ENCODE peak calls at places on chromosome 12, in nine cellular contexts. One of them, this sample, is unnamed.

GRCh38 chr12:88393017-88393767 is 187.1 kb downstream of the KITLG start:
- DNase-seq in GM23338: peak
- DNase-seq in OCI-LY7: peak
- DNase-seq in neural progenitor cell: peak
- DNase-seq in PC-3: peak
- DNase-seq in GM23248: peak
- DNase-seq in HCT116: peak
- DNase-seq in MM.1S: peak
- DNase-seq in SK-N-SH: peak
- DNase-seq in this sample: peak

GRCh38 chr12:47023311-47023710 is 56.1 kb upstream of the PCED1B start:
- DNase-seq in PC-3: no peak
- DNase-seq in SK-N-SH: no peak
- DNase-seq in MM.1S: no peak
- DNase-seq in GM23338: no peak
- DNase-seq in GM23248: no peak
- DNase-seq in neural progenitor cell: no peak
- DNase-seq in OCI-LY7: no peak
- DNase-seq in HCT116: no peak
- DNase-seq in this sample: no peak

GRCh38 chr12:114762490-114763110 is 78.6 kb upstream of the TBX3 start:
- DNase-seq in GM23248: no peak
- DNase-seq in HCT116: no peak
- DNase-seq in GM23338: no peak
- DNase-seq in OCI-LY7: no peak
- DNase-seq in SK-N-SH: no peak
- DNase-seq in neural progenitor cell: no peak
- DNase-seq in MM.1S: no peak
- DNase-seq in PC-3: no peak
- DNase-seq in this sample: no peak

GRCh38 chr12:96719671-96720362 is 187.2 kb upstream of the NEDD1 start:
- DNase-seq in neural progenitor cell: no peak
- DNase-seq in OCI-LY7: peak
- DNase-seq in GM23248: peak
- DNase-seq in SK-N-SH: no peak
- DNase-seq in MM.1S: peak
- DNase-seq in GM23338: peak
- DNase-seq in HCT116: no peak
- DNase-seq in PC-3: peak
- DNase-seq in this sample: no peak

GRCh38 chr12:65300679-65301349 is 22.3 kb downstream of the MSRB3 start:
- DNase-seq in PC-3: peak
- DNase-seq in GM23338: peak
- DNase-seq in neural progenitor cell: peak
- DNase-seq in SK-N-SH: no peak
- DNase-seq in OCI-LY7: peak
- DNase-seq in MM.1S: no peak
- DNase-seq in GM23248: peak
- DNase-seq in HCT116: peak
- DNase-seq in this sample: peak

GRCh38 chr12:74337951-74338350 is 199.7 kb upstream of the ATXN7L3B start:
- DNase-seq in PC-3: peak
- DNase-seq in SK-N-SH: no peak
- DNase-seq in MM.1S: no peak
- DNase-seq in GM23248: peak
- DNase-seq in OCI-LY7: no peak
- DNase-seq in HCT116: peak
- DNase-seq in neural progenitor cell: no peak
- DNase-seq in GM23338: no peak
- DNase-seq in this sample: no peak

GRCh38 chr12:130765186-130765659 is 49.1 kb upstream of the RIMBP2 start:
- DNase-seq in OCI-LY7: peak
- DNase-seq in HCT116: peak
- DNase-seq in PC-3: peak
- DNase-seq in GM23248: peak
- DNase-seq in neural progenitor cell: no peak
- DNase-seq in MM.1S: no peak
- DNase-seq in SK-N-SH: no peak
- DNase-seq in GM23338: no peak
- DNase-seq in this sample: no peak

GRCh38 chr12:2693204-2693860 is 101.4 kb upstream of the FKBP4 start:
- DNase-seq in HCT116: peak
- DNase-seq in MM.1S: no peak
- DNase-seq in GM23248: no peak
- DNase-seq in PC-3: no peak
- DNase-seq in GM23338: peak
- DNase-seq in SK-N-SH: no peak
- DNase-seq in neural progenitor cell: peak
- DNase-seq in OCI-LY7: peak
- DNase-seq in this sample: no peak

GRCh38 chr12:77328326-77328725 is 263.0 kb upstream of the E2F7 start:
- DNase-seq in GM23338: no peak
- DNase-seq in OCI-LY7: no peak
- DNase-seq in SK-N-SH: no peak
- DNase-seq in GM23248: no peak
- DNase-seq in HCT116: no peak
- DNase-seq in neural progenitor cell: no peak
- DNase-seq in MM.1S: no peak
- DNase-seq in PC-3: no peak
- DNase-seq in this sample: no peak

GRCh38 chr12:26010293-26010821 is 51.9 kb downstream of the RASSF8 start:
- DNase-seq in GM23248: peak
- DNase-seq in neural progenitor cell: peak
- DNase-seq in MM.1S: no peak
- DNase-seq in PC-3: peak
- DNase-seq in HCT116: no peak
- DNase-seq in OCI-LY7: no peak
- DNase-seq in SK-N-SH: no peak
- DNase-seq in GM23338: no peak
- DNase-seq in this sample: no peak

GRCh38 chr12:110780448-110780847 is 37.8 kb upstream of the PPP1CC start:
- DNase-seq in MM.1S: peak
- DNase-seq in OCI-LY7: peak
- DNase-seq in PC-3: no peak
- DNase-seq in HCT116: no peak
- DNase-seq in SK-N-SH: no peak
- DNase-seq in GM23248: no peak
- DNase-seq in GM23338: no peak
- DNase-seq in neural progenitor cell: no peak
- DNase-seq in this sample: no peak
- TF ChIP-seq EZH2phosphoT487 in MM.1S: no peak
- TF ChIP-seq EZH2phosphoT487 in OCI-LY7: no peak
- TF ChIP-seq EZH2phosphoT487 in PC-3: no peak
- TF ChIP-seq EZH2phosphoT487 in HCT116: no peak
- TF ChIP-seq EZH2phosphoT487 in SK-N-SH: no peak
- TF ChIP-seq EZH2phosphoT487 in GM23248: no peak
- TF ChIP-seq EZH2phosphoT487 in GM23338: no peak
- TF ChIP-seq EZH2phosphoT487 in neural progenitor cell: no peak
- TF ChIP-seq EZH2phosphoT487 in this sample: no peak

GRCh38 chr12:75754141-75754540 is 242.7 kb upstream of the KRR1 start:
- DNase-seq in neural progenitor cell: no peak
- DNase-seq in HCT116: no peak
- DNase-seq in PC-3: no peak
- DNase-seq in SK-N-SH: no peak
- DNase-seq in MM.1S: no peak
- DNase-seq in GM23248: no peak
- DNase-seq in GM23338: no peak
- DNase-seq in OCI-LY7: no peak
- DNase-seq in this sample: no peak
- H2AFZ ChIP-seq in neural progenitor cell: no peak
- H2AFZ ChIP-seq in HCT116: no peak
- H2AFZ ChIP-seq in PC-3: no peak
- H2AFZ ChIP-seq in SK-N-SH: no peak
- H2AFZ ChIP-seq in MM.1S: no peak
- H2AFZ ChIP-seq in GM23248: no peak
- H2AFZ ChIP-seq in GM23338: no peak
- H2AFZ ChIP-seq in OCI-LY7: peak
- H2AFZ ChIP-seq in this sample: no peak

GRCh38 chr12:17030338-17030737 is 424.4 kb upstream of the LMO3 start:
- DNase-seq in HCT116: no peak
- DNase-seq in SK-N-SH: no peak
- DNase-seq in GM23338: no peak
- DNase-seq in OCI-LY7: no peak
- DNase-seq in MM.1S: no peak
- DNase-seq in GM23248: no peak
- DNase-seq in PC-3: no peak
- DNase-seq in neural progenitor cell: peak
- DNase-seq in this sample: no peak
- TF ChIP-seq EZH2phosphoT487 in HCT116: no peak
- TF ChIP-seq EZH2phosphoT487 in SK-N-SH: no peak
- TF ChIP-seq EZH2phosphoT487 in GM23338: no peak
- TF ChIP-seq EZH2phosphoT487 in OCI-LY7: no peak
- TF ChIP-seq EZH2phosphoT487 in MM.1S: no peak
- TF ChIP-seq EZH2phosphoT487 in GM23248: no peak
- TF ChIP-seq EZH2phosphoT487 in PC-3: no peak
- TF ChIP-seq EZH2phosphoT487 in neural progenitor cell: no peak
- TF ChIP-seq EZH2phosphoT487 in this sample: no peak

DNA sequence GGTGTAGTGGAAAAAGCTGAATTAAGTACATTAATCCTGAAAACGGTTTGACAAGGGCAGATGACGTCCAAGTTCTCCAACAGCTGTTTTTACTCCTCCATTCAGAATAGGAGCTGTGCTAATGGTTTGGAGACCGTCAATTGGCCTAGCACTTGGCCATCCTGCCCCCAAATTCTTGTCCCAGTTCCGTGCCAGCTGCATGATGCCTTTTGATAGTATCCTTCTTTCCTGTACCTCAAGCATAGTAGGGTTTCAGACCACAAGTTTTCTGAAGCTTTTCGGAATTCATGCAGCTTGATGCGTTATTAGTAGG is 560 bp upstream of the LIMA1 start:
- DNase-seq in HCT116: no peak
- DNase-seq in neural progenitor cell: no peak
- DNase-seq in GM23248: peak
- DNase-seq in GM23338: no peak
- DNase-seq in SK-N-SH: no peak
- DNase-seq in PC-3: no peak
- DNase-seq in MM.1S: no peak
- DNase-seq in OCI-LY7: no peak
- DNase-seq in this sample: no peak
- H2AFZ ChIP-seq in HCT116: no peak
- H2AFZ ChIP-seq in neural progenitor cell: peak
- H2AFZ ChIP-seq in GM23248: peak
- H2AFZ ChIP-seq in GM23338: peak
- H2AFZ ChIP-seq in SK-N-SH: peak
- H2AFZ ChIP-seq in PC-3: peak
- H2AFZ ChIP-seq in MM.1S: peak
- H2AFZ ChIP-seq in OCI-LY7: peak
- H2AFZ ChIP-seq in this sample: peak

DNA sequence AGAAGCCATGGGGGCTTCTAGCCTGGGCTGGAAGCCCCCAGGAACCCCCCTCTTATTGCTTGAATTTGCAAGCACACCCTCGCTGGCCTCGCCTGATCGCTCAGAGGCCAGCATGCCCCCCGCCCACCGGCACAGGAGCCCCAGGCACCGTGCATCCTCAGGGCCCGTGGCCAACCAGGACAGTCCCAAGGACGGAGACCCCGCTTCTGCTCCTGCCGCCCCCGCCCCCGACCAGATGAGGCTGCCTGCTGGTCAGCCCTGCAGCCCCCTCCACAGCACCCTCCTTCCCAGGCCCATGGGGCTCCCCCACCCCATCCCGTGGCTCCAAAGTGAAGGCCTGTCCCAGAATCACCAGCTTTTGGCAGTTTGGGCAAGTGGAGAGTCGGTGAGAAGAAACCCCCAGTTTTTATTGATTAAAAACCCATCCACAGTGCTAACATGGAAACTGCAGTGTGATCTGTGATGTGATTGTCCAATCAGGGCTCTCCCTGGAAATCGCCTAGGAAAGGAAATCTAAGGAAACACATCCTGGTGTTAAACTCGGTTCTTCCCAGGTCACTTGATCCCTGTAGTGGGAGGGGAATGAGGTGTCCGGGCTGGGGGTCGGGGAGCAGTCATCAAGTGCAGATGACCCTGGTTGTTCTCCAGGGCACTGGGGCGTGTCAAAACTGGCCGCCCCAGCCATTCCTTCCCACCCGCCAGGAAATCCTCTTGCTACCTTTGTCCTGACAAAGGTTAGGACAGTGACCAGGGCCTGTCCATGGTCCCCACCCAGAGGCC is 21.0 kb downstream of the RAB35 start:
- DNase-seq in PC-3: no peak
- DNase-seq in SK-N-SH: no peak
- DNase-seq in MM.1S: no peak
- DNase-seq in OCI-LY7: no peak
- DNase-seq in neural progenitor cell: no peak
- DNase-seq in GM23338: peak
- DNase-seq in HCT116: no peak
- DNase-seq in GM23248: no peak
- DNase-seq in this sample: no peak
- TF ChIP-seq EZH2phosphoT487 in PC-3: no peak
- TF ChIP-seq EZH2phosphoT487 in SK-N-SH: no peak
- TF ChIP-seq EZH2phosphoT487 in MM.1S: no peak
- TF ChIP-seq EZH2phosphoT487 in OCI-LY7: no peak
- TF ChIP-seq EZH2phosphoT487 in neural progenitor cell: no peak
- TF ChIP-seq EZH2phosphoT487 in GM23338: no peak
- TF ChIP-seq EZH2phosphoT487 in HCT116: no peak
- TF ChIP-seq EZH2phosphoT487 in GM23248: no peak
- TF ChIP-seq EZH2phosphoT487 in this sample: no peak

DNA sequence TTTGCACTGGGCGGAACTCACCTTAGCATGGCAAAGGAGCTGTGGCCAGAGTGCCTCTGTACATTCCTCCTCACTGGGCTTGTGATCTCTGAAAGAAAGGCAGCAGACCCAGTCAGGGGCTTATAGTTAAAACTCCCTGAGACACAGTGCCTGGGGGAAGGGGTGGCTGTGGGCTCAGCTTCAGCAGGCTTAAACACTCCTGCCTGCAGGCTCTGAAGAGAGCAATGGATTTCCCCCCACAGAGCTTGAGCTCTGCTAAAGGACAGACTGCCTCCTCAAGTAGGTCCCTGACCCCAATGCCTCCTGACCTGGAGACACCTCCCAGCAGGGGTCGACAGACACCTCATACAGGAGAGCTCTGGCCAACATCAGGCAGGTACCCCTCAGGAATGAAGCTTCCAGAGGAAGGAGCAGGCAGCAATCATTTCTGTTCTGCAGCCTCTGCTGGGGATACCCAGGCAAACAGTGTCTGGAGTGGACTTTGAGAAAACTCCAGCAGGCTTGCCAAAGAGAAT is 327.5 kb upstream of the SLC16A7 start:
- DNase-seq in GM23248: no peak
- DNase-seq in OCI-LY7: no peak
- DNase-seq in neural progenitor cell: peak
- DNase-seq in SK-N-SH: no peak
- DNase-seq in PC-3: no peak
- DNase-seq in HCT116: no peak
- DNase-seq in MM.1S: no peak
- DNase-seq in GM23338: no peak
- DNase-seq in this sample: no peak
- H2AFZ ChIP-seq in GM23248: no peak
- H2AFZ ChIP-seq in OCI-LY7: no peak
- H2AFZ ChIP-seq in neural progenitor cell: no peak
- H2AFZ ChIP-seq in SK-N-SH: no peak
- H2AFZ ChIP-seq in PC-3: no peak
- H2AFZ ChIP-seq in HCT116: no peak
- H2AFZ ChIP-seq in MM.1S: no peak
- H2AFZ ChIP-seq in GM23338: no peak
- H2AFZ ChIP-seq in this sample: no peak

This sample was measured in hepatocyte.